ENCODE peak calls at places on chromosomes 1 and 21, in ten cellular contexts. J, K, C, G, R, X, V, L, Z and E are unnamed samples.

GRCh38 chr1:211938473-211939080 is 96.8 kb downstream of the INTS7 start:
- DNase-seq in J (no peak), K (no peak), R (no peak), C (no peak), X (no peak), L (no peak), V (no peak), G (peak), Z (no peak), E (no peak)

GRCh38 chr1:208448425-208448824 is 204.2 kb upstream of the PLXNA2 start:
- DNase-seq in X (no peak), Z (no peak), C (no peak), K (no peak), G (no peak), V (no peak), R (no peak), L (no peak), J (no peak), E (no peak)

GRCh38 chr1:6686294-6686693 is 15.3 kb downstream of the DNAJC11 start:
- DNase-seq in K (no peak), V (no peak), X (no peak), G (peak), L (no peak), J (peak), C (no peak), R (peak), Z (no peak), E (no peak)

GRCh38 chr1:225882699-225883615 is 777 bp upstream of the TMEM63A start:
- DNase-seq in X (peak), Z (no peak), G (peak), C (peak), R (peak), K (peak), J (peak), V (peak), L (peak), E (peak)

GRCh38 chr1:201628490-201628889 is 89.6 kb downstream of the NAV1 start:
- DNase-seq in R (no peak), X (no peak), V (no peak), Z (no peak), C (peak), J (no peak), G (no peak), K (no peak), L (no peak), E (no peak)

GRCh38 chr1:109777436-109777835 is 13.7 kb upstream of the EPS8L3 start:
- DNase-seq in Z (no peak), X (no peak), G (no peak), C (peak), R (no peak), J (no peak), V (no peak), L (peak), K (no peak), E (peak)

GRCh38 chr1:9721606-9722377 is 70.3 kb downstream of the PIK3CD start:
- DNase-seq in G (peak), V (no peak), Z (no peak), K (no peak), C (peak), L (no peak), J (no peak), X (no peak), R (no peak), E (no peak)

GRCh38 chr1:169914534-169914933 is 20.8 kb upstream of the SCYL3 start:
- DNase-seq in C (no peak), R (no peak), V (no peak), Z (no peak), J (peak), G (peak), X (no peak), L (no peak), K (no peak), E (no peak)

GRCh38 chr1:9655836-9656235 is 4.3 kb downstream of the PIK3CD start:
- DNase-seq in V (no peak), X (no peak), J (no peak), C (no peak), L (no peak), G (no peak), K (no peak), Z (no peak), R (no peak), E (no peak)

GRCh38 chr1:89547563-89548485 is 23.2 kb downstream of the LRRC8B start:
- DNase-seq in V (no peak), G (no peak), C (no peak), L (no peak), K (peak), J (peak), Z (no peak), X (peak), R (peak), E (peak)

GRCh38 chr1:109298666-109299086 is 8.1 kb downstream of the MYBPHL start:
- DNase-seq in V (no peak), R (no peak), C (no peak), Z (no peak), L (peak), G (no peak), J (peak), X (no peak), K (no peak), E (no peak)

GRCh38 chr1:232890340-232890953 is 60.0 kb upstream of the NTPCR start:
- DNase-seq in G (no peak), C (no peak), R (no peak), J (no peak), Z (no peak), V (no peak), L (no peak), X (no peak), K (no peak), E (no peak)

GRCh38 chr1:53089478-53090226 is 27.6 kb downstream of the PODN start:
- DNase-seq in V (no peak), J (peak), R (peak), G (peak), C (peak), Z (no peak), L (no peak), X (no peak), K (no peak), E (no peak)

GRCh38 chr1:178664278-178664677 is 60.8 kb upstream of the RALGPS2 start:
- DNase-seq in R (no peak), G (no peak), X (no peak), C (no peak), L (no peak), V (no peak), J (no peak), K (no peak), Z (no peak), E (no peak)

GRCh38 chr1:77230051-77230450 is 10.8 kb upstream of the PIGK start:
- DNase-seq in C (no peak), Z (no peak), L (no peak), J (peak), V (no peak), K (no peak), R (no peak), G (no peak), X (no peak), E (no peak)

GRCh38 chr21:45074048-45074817 is at the start of gene ADARB1:
- DNase-seq in G (peak), V (peak), C (peak), Z (no peak), X (no peak), L (peak), J (peak), K (no peak), R (no peak), E (peak)

GRCh38 chr1:89126602-89127001 is 688 bp upstream of the GBP2 start:
- DNase-seq in L (no peak), J (no peak), C (no peak), X (no peak), Z (no peak), G (no peak), V (no peak), R (no peak), K (no peak), E (no peak)

GRCh38 chr1:8597455-8597854 is 220.0 kb downstream of the RERE start:
- DNase-seq in X (no peak), J (no peak), Z (no peak), C (no peak), G (peak), V (no peak), R (no peak), K (no peak), L (no peak), E (no peak)

GRCh38 chr1:61053712-61054608 is 28.4 kb upstream of the NFIA start:
- DNase-seq in J (no peak), G (peak), R (no peak), L (peak), C (peak), V (peak), K (peak), Z (no peak), X (no peak), E (no peak)

GRCh38 chr1:229037806-229038405 is 233.0 kb upstream of the RAB4A start:
- DNase-seq in K (no peak), V (no peak), X (no peak), R (no peak), J (no peak), Z (no peak), L (no peak), G (no peak), C (no peak), E (no peak)

GRCh38 chr1:8374812-8375211 is 56.9 kb downstream of the SLC45A1 start:
- DNase-seq in J (peak), X (no peak), G (no peak), R (no peak), V (peak), Z (no peak), L (no peak), K (no peak), C (peak), E (peak)

GRCh38 chr1:19203440-19203839 is 6.6 kb downstream of the UBR4 start:
- DNase-seq in K (no peak), X (no peak), R (peak), L (no peak), Z (no peak), J (peak), C (no peak), G (peak), V (no peak), E (no peak)

GRCh38 chr1:155062702-155063411 is 683 bp upstream of the EFNA4 start:
- DNase-seq in J (peak), V (no peak), Z (no peak), K (no peak), C (peak), X (peak), G (no peak), R (no peak), L (no peak), E (peak)

GRCh38 chr1:212242288-212242984 is 42.8 kb upstream of the PPP2R5A start:
- DNase-seq in C (no peak), K (no peak), R (no peak), Z (no peak), J (no peak), L (no peak), X (peak), V (peak), G (no peak), E (no peak)

GRCh38 chr1:99682291-99682751 is 36.4 kb downstream of the PALMD start:
- DNase-seq in K (no peak), J (peak), V (no peak), Z (no peak), X (no peak), C (no peak), L (no peak), G (peak), R (peak), E (no peak)

GRCh38 chr21:41957991-41958766 is 4.4 kb upstream of the C2CD2 start:
- DNase-seq in R (peak), G (peak), Z (peak), V (peak), L (peak), K (peak), X (no peak), J (peak), C (peak), E (peak)

GRCh38 chr1:232878141-232878540 is 72.3 kb upstream of the NTPCR start:
- DNase-seq in L (no peak), J (no peak), Z (no peak), X (no peak), R (no peak), C (no peak), G (no peak), V (no peak), K (no peak), E (no peak)

GRCh38 chr1:78286686-78287085 is 204.1 kb upstream of the PTGFR start:
- DNase-seq in G (peak), X (no peak), C (no peak), K (no peak), V (no peak), L (no peak), Z (no peak), J (peak), R (no peak), E (no peak)

GRCh38 chr1:228337711-228338520 is 68.7 kb downstream of the TRIM11 start:
- DNase-seq in X (no peak), R (no peak), V (peak), Z (no peak), K (no peak), L (peak), C (no peak), J (no peak), G (no peak), E (peak)

GRCh38 chr1:151763990-151764389 is 694 bp upstream of the MRPL9 start:
- DNase-seq in R (no peak), G (peak), L (no peak), J (peak), Z (no peak), X (peak), K (no peak), V (no peak), C (peak), E (no peak)

GRCh38 chr21:35015435-35016024 is 33.6 kb downstream of the RUNX1 start:
- DNase-seq in R (no peak), C (no peak), X (no peak), G (no peak), J (no peak), L (no peak), Z (no peak), V (no peak), K (no peak), E (no peak)

GRCh38 chr1:93180723-93181613 is at the start of gene CCDC18:
- DNase-seq in L (no peak), J (peak), V (no peak), Z (no peak), R (peak), X (no peak), K (no peak), C (peak), G (no peak), E (no peak)

GRCh38 chr21:44711327-44712202 is at the start of gene TSPEAR:
- DNase-seq in G (no peak), K (peak), J (no peak), Z (no peak), C (peak), V (peak), L (peak), X (no peak), R (no peak), E (peak)